ENCODE peak calls at places on chromosome 2, in ten cellular contexts. F, X, Z, C, U, S, N, M, W and Q are unnamed samples.

GRCh38 chr2:113232123-113232522 is 46.6 kb downstream of the PAX8 start:
- DNase-seq in F (no peak), X (no peak), Z (no peak), C (no peak), U (no peak), S (no peak), N (no peak), M (no peak), W (no peak), Q (no peak)

GRCh38 chr2:130339885-130340745 is 2.6 kb upstream of the IMP4 start:
- DNase-seq in F (no peak), X (no peak), Z (no peak), C (no peak), U (no peak), S (no peak), N (no peak), M (no peak), W (no peak), Q (no peak)

GRCh38 chr2:1839066-1839756 is 94.9 kb upstream of the PXDN start:
- DNase-seq in F (no peak), X (no peak), Z (no peak), C (no peak), U (no peak), S (no peak), N (peak; percentile 36), M (no peak), W (no peak), Q (no peak)

GRCh38 chr2:17877811-17878221 is 651 bp upstream of the KCNS3 start:
- DNase-seq in F (no peak), X (peak; percentile 4), Z (no peak), C (no peak), U (no peak), S (no peak), N (peak; percentile 59), M (no peak), W (no peak), Q (peak; percentile 20)

GRCh38 chr2:77054938-77055337 is 467.2 kb downstream of the LRRTM4 start:
- DNase-seq in F (peak; percentile 2), X (no peak), Z (no peak), C (no peak), U (no peak), S (no peak), N (peak; percentile 68), M (no peak), W (no peak), Q (no peak)

GRCh38 chr2:239855863-239856587 is 169.1 kb downstream of the NDUFA10 start:
- DNase-seq in F (no peak), X (no peak), Z (no peak), C (no peak), U (no peak), S (no peak), N (no peak), M (no peak), W (no peak), Q (no peak)

GRCh38 chr2:213934560-213934959 is 476.3 kb upstream of the VWC2L start:
- DNase-seq in F (peak; percentile 9), X (no peak), Z (no peak), C (no peak), U (no peak), S (no peak), N (peak; percentile 60), M (no peak), W (no peak), Q (no peak)

GRCh38 chr2:185456517-185456916 is 282.1 kb upstream of the FSIP2 start:
- DNase-seq in F (peak; percentile 25), X (no peak), Z (no peak), C (no peak), U (no peak), S (no peak), N (no peak), M (peak; percentile 4), W (no peak), Q (no peak)

GRCh38 chr2:165293439-165294420 is 54.5 kb downstream of the SCN2A start:
- DNase-seq in F (peak; percentile 90), X (peak; percentile 41), Z (no peak), C (no peak), U (peak; percentile 79), S (peak; percentile 76), N (peak; percentile 98), M (peak; percentile 55), W (peak; percentile 43), Q (no peak)

GRCh38 chr2:52936029-52936428 is 831.6 kb upstream of the CHAC2 start:
- DNase-seq in F (peak; percentile 15), X (no peak), Z (no peak), C (no peak), U (no peak), S (no peak), N (no peak), M (no peak), W (no peak), Q (no peak)

GRCh38 chr2:128241896-128242295 is 76.8 kb downstream of the HS6ST1 start:
- DNase-seq in F (no peak), X (no peak), Z (no peak), C (no peak), U (no peak), S (no peak), N (no peak), M (no peak), W (no peak), Q (no peak)
- TF ChIP-seq CTCF in F (no peak), X (no peak), Z (no peak), C (no peak), U (no peak), S (no peak), N (no peak), M (no peak), W (no peak), Q (no peak)

DNA sequence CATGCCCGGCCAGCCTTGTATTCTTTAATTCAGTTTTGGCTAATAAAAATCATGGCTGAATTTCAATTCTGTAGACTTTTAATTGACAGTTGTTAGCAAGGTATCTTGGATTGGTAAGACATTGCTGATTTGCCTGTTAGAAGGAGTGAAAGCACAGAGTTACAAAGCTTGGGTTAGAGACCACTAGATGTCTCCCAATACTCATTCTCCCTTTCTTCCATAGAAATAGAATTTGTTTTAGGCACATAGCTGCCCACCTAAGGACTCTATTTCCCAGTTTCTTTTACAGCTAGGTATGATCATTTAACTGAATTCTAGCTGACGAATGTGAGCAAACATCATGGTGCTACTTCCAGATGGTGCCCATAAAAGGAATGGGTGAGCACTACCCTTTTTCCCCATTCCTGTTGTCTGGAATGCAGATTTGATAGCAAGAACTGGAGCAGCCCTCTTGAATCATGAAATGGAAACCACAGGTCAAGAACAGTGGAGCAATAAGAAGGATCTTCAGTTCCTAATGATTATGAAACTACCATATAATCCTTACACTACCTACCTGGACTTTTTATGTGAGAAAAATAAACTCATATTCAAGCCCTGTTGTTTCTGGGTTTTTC is 17.5 kb downstream of the PECR start:
- DNase-seq in F (no peak), X (no peak), Z (no peak), C (no peak), U (no peak), S (no peak), N (peak; percentile 16), M (no peak), W (no peak), Q (no peak)
- TF ChIP-seq CTCF in F (peak; percentile 8), X (peak; percentile 26), Z (peak; percentile 29), C (peak; percentile 37), U (no peak), S (no peak), N (peak; percentile 42), M (no peak), W (no peak), Q (no peak)

DNA sequence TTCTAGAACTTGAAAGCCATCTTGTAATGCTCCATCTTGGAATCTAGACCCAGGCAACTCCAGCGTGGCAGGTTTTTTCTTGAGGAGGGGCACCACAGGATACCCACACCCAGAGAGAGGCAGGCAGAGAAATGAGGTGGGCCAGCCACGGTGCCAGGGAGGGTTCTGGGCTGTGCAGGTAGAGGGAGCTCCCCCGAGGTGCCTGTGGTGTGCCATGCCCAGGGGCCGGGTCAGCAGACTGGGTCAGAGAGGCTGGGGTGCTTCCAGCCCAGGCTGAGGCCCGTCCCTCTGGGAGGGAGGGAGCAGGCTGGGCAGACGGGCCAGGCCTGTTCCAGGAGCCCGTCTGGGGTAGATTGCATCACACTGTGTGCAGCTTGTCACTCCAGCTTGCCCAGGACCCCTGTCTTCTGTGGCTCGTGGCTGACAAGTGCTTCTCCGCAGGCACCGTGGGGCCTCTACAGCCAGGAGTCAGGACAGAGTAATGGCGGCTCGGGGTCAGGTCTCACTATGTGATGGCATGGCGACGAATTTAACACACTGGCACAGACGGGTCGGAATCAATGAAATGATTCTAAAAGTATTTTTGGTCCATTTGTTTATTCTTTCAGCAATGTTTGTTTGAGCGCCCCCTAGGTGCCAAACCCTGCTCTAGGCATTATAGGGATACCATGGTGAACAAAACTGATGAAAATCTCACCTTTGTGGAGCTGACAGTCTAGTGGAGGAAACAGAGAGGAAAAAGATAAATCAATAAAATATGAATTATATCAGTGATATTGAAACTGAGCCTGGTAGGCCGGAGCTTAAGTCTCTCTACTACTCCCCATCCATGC is 144.0 kb downstream of the ACOXL start:
- DNase-seq in F (no peak), X (no peak), Z (no peak), C (no peak), U (no peak), S (no peak), N (peak; percentile 62), M (no peak), W (no peak), Q (no peak)
- TF ChIP-seq CTCF in F (no peak), X (peak; percentile 43), Z (no peak), C (no peak), U (peak; percentile 48), S (no peak), N (peak; percentile 83), M (no peak), W (no peak), Q (no peak)

GRCh38 chr2:179533875-179534274 is 269.2 kb upstream of the SESTD1 start:
- DNase-seq in F (no peak), X (no peak), Z (no peak), C (no peak), U (no peak), S (no peak), N (no peak), M (no peak), W (no peak), Q (no peak)

GRCh38 chr2:179525340-179525739 is 260.7 kb upstream of the SESTD1 start:
- DNase-seq in F (no peak), X (no peak), Z (no peak), C (no peak), U (no peak), S (no peak), N (no peak), M (no peak), W (no peak), Q (no peak)

GRCh38 chr2:179532890-179533289 is 268.3 kb upstream of the SESTD1 start:
- DNase-seq in F (no peak), X (no peak), Z (no peak), C (no peak), U (no peak), S (no peak), N (peak; percentile 24), M (no peak), W (no peak), Q (no peak)

GRCh38 chr2:179524940-179525339 is 260.3 kb upstream of the SESTD1 start:
- DNase-seq in F (no peak), X (no peak), Z (no peak), C (no peak), U (no peak), S (no peak), N (no peak), M (no peak), W (no peak), Q (no peak)

DNA sequence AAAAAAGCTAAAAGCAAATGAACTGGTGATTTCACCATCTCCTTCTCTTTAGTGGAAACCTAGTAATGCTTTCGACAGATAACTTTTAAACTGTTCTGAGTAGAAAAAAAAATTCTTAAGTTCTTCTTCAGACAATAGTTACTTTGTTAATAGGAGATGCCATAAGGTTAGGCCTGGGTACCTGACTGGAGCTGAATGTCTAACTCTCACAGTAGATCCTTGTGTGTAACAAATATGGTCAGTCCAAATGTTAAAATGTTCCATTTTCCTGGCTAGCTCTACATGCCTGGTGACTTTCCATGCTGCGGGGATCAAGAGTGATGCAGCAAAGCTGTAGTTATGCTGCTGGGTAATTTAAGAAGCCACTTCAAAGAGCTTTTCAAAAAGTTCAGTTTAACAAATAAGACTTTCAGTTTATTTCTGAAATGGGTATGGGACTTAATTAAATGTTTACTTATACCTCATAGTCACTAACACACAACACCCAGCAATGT is 264.0 kb upstream of the SESTD1 start:
- DNase-seq in F (no peak), X (no peak), Z (no peak), C (no peak), U (no peak), S (no peak), N (no peak), M (no peak), W (no peak), Q (no peak)
- TF ChIP-seq CTCF in F (no peak), X (no peak), Z (no peak), C (no peak), U (no peak), S (no peak), N (no peak), M (no peak), W (no peak), Q (no peak)